ENCODE peak calls at places on chromosomes 5 and 9, in five cellular contexts. F is activated CD8-positive, alpha-beta memory T cell treated with anti-CD3 and anti-CD28 coated beads, Interleukin-2, amount 50 U/mL, for 4 hours; T is Right ventricle myocardium superior; K is BE2C; M is stimulated activated CD8-positive, alpha-beta memory T cell treated with anti-CD3 and anti-CD28 coated beads, Interleukin-15, amount 100 ng/mL, for 4 hours. E is an unnamed sample.

GRCh38 chr9:136119259-136120118 is 814 bp upstream of the TMEM250 start:
- DNase-seq in F (no peak), T (peak), K (peak), M (no peak), E (peak)

GRCh38 chr9:17600962-17601593 is 22.2 kb downstream of the SH3GL2 start:
- DNase-seq in F (no peak), T (no peak), K (no peak), M (no peak), E (no peak)

GRCh38 chr9:137012694-137013570 is 15.1 kb downstream of the ABCA2 start:
- DNase-seq in F (no peak), T (no peak), K (no peak), M (no peak), E (no peak)

GRCh38 chr5:142521706-142522105 is 164.2 kb downstream of the FGF1 start:
- DNase-seq in F (no peak), T (no peak), K (no peak), M (no peak), E (no peak)

GRCh38 chr9:113343732-113344231 is 3.7 kb upstream of the WDR31 start:
- DNase-seq in F (no peak), T (peak), K (peak), M (no peak), E (no peak)

GRCh38 chr5:82396396-82396795 is 118.2 kb upstream of the RPS23 start:
- DNase-seq in F (no peak), T (no peak), K (no peak), M (no peak), E (no peak)

GRCh38 chr9:69895185-69895584 is 74.6 kb downstream of the CFAP95 start:
- DNase-seq in F (no peak), T (no peak), K (no peak), M (no peak), E (no peak)

GRCh38 chr9:37582548-37583157 is 6.5 kb upstream of the FBXO10 start:
- DNase-seq in F (no peak), T (no peak), K (no peak), M (no peak), E (peak)

GRCh38 chr9:91004992-91005391 is 203.4 kb downstream of the SYK start:
- DNase-seq in F (no peak), T (no peak), K (no peak), M (no peak), E (no peak)

GRCh38 chr5:120297621-120298020 is 166.5 kb upstream of the PRR16 start:
- DNase-seq in F (no peak), T (no peak), K (no peak), M (no peak), E (no peak)

GRCh38 chr5:172299916-172300439 is 16.4 kb upstream of the UBTD2 start:
- DNase-seq in F (no peak), T (no peak), K (no peak), M (no peak), E (peak)

GRCh38 chr5:132080595-132080994 is 7.0 kb downstream of the CSF2 start:
- DNase-seq in F (no peak), T (no peak), K (no peak), M (no peak), E (no peak)

E was measured in Daoy.